ENCODE peak calls at places on chromosomes 13 and 19, in nine cellular contexts. One of them, this sample, is unnamed.

GRCh38 chr19:57961785-57962184 is 12.5 kb downstream of the C19orf18 start:
- DNase-seq in HepG2: no peak
- DNase-seq in WTC11: no peak
- DNase-seq in A549: no peak
- DNase-seq in endothelial cell of umbilical vein: no peak
- DNase-seq in HCT116: no peak
- DNase-seq in K562: no peak
- DNase-seq in SK-N-SH: no peak
- DNase-seq in H1: no peak
- DNase-seq in this sample: no peak

GRCh38 chr13:33868343-33868994 is 50.5 kb downstream of the RFC3 start:
- DNase-seq in HepG2: no peak
- DNase-seq in WTC11: no peak
- DNase-seq in A549: no peak
- DNase-seq in endothelial cell of umbilical vein: no peak
- DNase-seq in HCT116: no peak
- DNase-seq in K562: no peak
- DNase-seq in SK-N-SH: no peak
- DNase-seq in H1: no peak
- DNase-seq in this sample: peak; percentile 7

GRCh38 chr13:112586334-112586733 is 1.6 kb downstream of the TUBGCP3 start:
- DNase-seq in HepG2: no peak
- DNase-seq in WTC11: no peak
- DNase-seq in A549: no peak
- DNase-seq in endothelial cell of umbilical vein: no peak
- DNase-seq in HCT116: no peak
- DNase-seq in K562: no peak
- DNase-seq in SK-N-SH: no peak
- DNase-seq in H1: no peak
- DNase-seq in this sample: peak; percentile 24

GRCh38 chr13:72643339-72643989 is 84.0 kb downstream of the MZT1 start:
- DNase-seq in HepG2: peak; percentile 41
- DNase-seq in WTC11: peak; percentile 52
- DNase-seq in A549: peak; percentile 4
- DNase-seq in endothelial cell of umbilical vein: peak; percentile 58
- DNase-seq in HCT116: peak; percentile 33
- DNase-seq in K562: peak; percentile 9
- DNase-seq in SK-N-SH: peak; percentile 22
- DNase-seq in H1: peak; percentile 63
- DNase-seq in this sample: peak; percentile 59

GRCh38 chr19:32858559-32858958 is 11.0 kb downstream of the SLC7A9 start:
- DNase-seq in HepG2: no peak
- DNase-seq in WTC11: no peak
- DNase-seq in A549: no peak
- DNase-seq in endothelial cell of umbilical vein: no peak
- DNase-seq in HCT116: no peak
- DNase-seq in K562: no peak
- DNase-seq in SK-N-SH: no peak
- DNase-seq in H1: no peak
- DNase-seq in this sample: no peak

GRCh38 chr19:35209646-35210045 is 18.9 kb downstream of the FAM187B start:
- DNase-seq in HepG2: no peak
- DNase-seq in WTC11: no peak
- DNase-seq in A549: no peak
- DNase-seq in endothelial cell of umbilical vein: no peak
- DNase-seq in HCT116: no peak
- DNase-seq in K562: no peak
- DNase-seq in SK-N-SH: no peak
- DNase-seq in H1: no peak
- DNase-seq in this sample: no peak

GRCh38 chr13:103358245-103358932 is 292.2 kb upstream of the SLC10A2 start:
- DNase-seq in HepG2: no peak
- DNase-seq in WTC11: no peak
- DNase-seq in A549: no peak
- DNase-seq in endothelial cell of umbilical vein: no peak
- DNase-seq in HCT116: no peak
- DNase-seq in K562: no peak
- DNase-seq in SK-N-SH: no peak
- DNase-seq in H1: no peak
- DNase-seq in this sample: no peak

GRCh38 chr13:89029062-89029461 is 1357.9 kb downstream of the SLITRK5 start:
- DNase-seq in HepG2: no peak
- DNase-seq in WTC11: no peak
- DNase-seq in A549: no peak
- DNase-seq in endothelial cell of umbilical vein: no peak
- DNase-seq in HCT116: no peak
- DNase-seq in K562: no peak
- DNase-seq in SK-N-SH: no peak
- DNase-seq in H1: no peak
- DNase-seq in this sample: no peak

GRCh38 chr19:9323919-9324583 is at the start of gene ZNF559:
- DNase-seq in HepG2: peak; percentile 85
- DNase-seq in WTC11: peak; percentile 89
- DNase-seq in A549: peak; percentile 61
- DNase-seq in endothelial cell of umbilical vein: peak; percentile 98
- DNase-seq in HCT116: peak; percentile 89
- DNase-seq in K562: peak; percentile 97
- DNase-seq in SK-N-SH: peak; percentile 99
- DNase-seq in H1: peak; percentile 98
- DNase-seq in this sample: peak; percentile 100

GRCh38 chr13:74930402-74931165 is 551.4 kb downstream of the TBC1D4 start:
- DNase-seq in HepG2: no peak
- DNase-seq in WTC11: no peak
- DNase-seq in A549: no peak
- DNase-seq in endothelial cell of umbilical vein: peak; percentile 54
- DNase-seq in HCT116: no peak
- DNase-seq in K562: no peak
- DNase-seq in SK-N-SH: no peak
- DNase-seq in H1: no peak
- DNase-seq in this sample: no peak

GRCh38 chr13:34107814-34108213 is 289.9 kb downstream of the RFC3 start:
- DNase-seq in HepG2: no peak
- DNase-seq in WTC11: no peak
- DNase-seq in A549: no peak
- DNase-seq in endothelial cell of umbilical vein: no peak
- DNase-seq in HCT116: no peak
- DNase-seq in K562: no peak
- DNase-seq in SK-N-SH: no peak
- DNase-seq in H1: no peak
- DNase-seq in this sample: no peak

GRCh38 chr19:19214892-19215291 is 3.1 kb downstream of the NCAN start:
- DNase-seq in HepG2: peak; percentile 30
- DNase-seq in WTC11: peak; percentile 93
- DNase-seq in A549: no peak
- DNase-seq in endothelial cell of umbilical vein: peak; percentile 50
- DNase-seq in HCT116: no peak
- DNase-seq in K562: peak; percentile 80
- DNase-seq in SK-N-SH: no peak
- DNase-seq in H1: peak; percentile 100
- DNase-seq in this sample: peak; percentile 59

GRCh38 chr19:28330831-28331230 is 882.1 kb downstream of the UQCRFS1 start:
- DNase-seq in HepG2: no peak
- DNase-seq in WTC11: no peak
- DNase-seq in A549: no peak
- DNase-seq in endothelial cell of umbilical vein: peak; percentile 59
- DNase-seq in HCT116: no peak
- DNase-seq in K562: no peak
- DNase-seq in SK-N-SH: no peak
- DNase-seq in H1: no peak
- DNase-seq in this sample: no peak

GRCh38 chr13:97136418-97136817 is 85.7 kb upstream of the MBNL2 start:
- DNase-seq in HepG2: no peak
- DNase-seq in WTC11: no peak
- DNase-seq in A549: no peak
- DNase-seq in endothelial cell of umbilical vein: no peak
- DNase-seq in HCT116: no peak
- DNase-seq in K562: no peak
- DNase-seq in SK-N-SH: no peak
- DNase-seq in H1: no peak
- DNase-seq in this sample: no peak

GRCh38 chr13:19713186-19713965 is 69.4 kb downstream of the PSPC1 start:
- DNase-seq in HepG2: no peak
- DNase-seq in WTC11: no peak
- DNase-seq in A549: no peak
- DNase-seq in endothelial cell of umbilical vein: peak; percentile 40
- DNase-seq in HCT116: no peak
- DNase-seq in K562: no peak
- DNase-seq in SK-N-SH: no peak
- DNase-seq in H1: no peak
- DNase-seq in this sample: peak; percentile 50

GRCh38 chr19:47427241-47428176 is 8.2 kb upstream of the MEIS3 start:
- DNase-seq in HepG2: peak; percentile 33
- DNase-seq in WTC11: peak; percentile 94
- DNase-seq in A549: peak; percentile 93
- DNase-seq in endothelial cell of umbilical vein: peak; percentile 55
- DNase-seq in HCT116: peak; percentile 44
- DNase-seq in K562: peak; percentile 80
- DNase-seq in SK-N-SH: peak; percentile 86
- DNase-seq in H1: peak; percentile 98
- DNase-seq in this sample: peak; percentile 90

GRCh38 chr19:56333506-56333905 is 18.9 kb upstream of the ZSCAN5A start:
- DNase-seq in HepG2: peak; percentile 67
- DNase-seq in WTC11: peak; percentile 37
- DNase-seq in A549: peak; percentile 43
- DNase-seq in endothelial cell of umbilical vein: peak; percentile 69
- DNase-seq in HCT116: peak; percentile 48
- DNase-seq in K562: peak; percentile 52
- DNase-seq in SK-N-SH: peak; percentile 64
- DNase-seq in H1: peak; percentile 49
- DNase-seq in this sample: peak; percentile 60

DNA sequence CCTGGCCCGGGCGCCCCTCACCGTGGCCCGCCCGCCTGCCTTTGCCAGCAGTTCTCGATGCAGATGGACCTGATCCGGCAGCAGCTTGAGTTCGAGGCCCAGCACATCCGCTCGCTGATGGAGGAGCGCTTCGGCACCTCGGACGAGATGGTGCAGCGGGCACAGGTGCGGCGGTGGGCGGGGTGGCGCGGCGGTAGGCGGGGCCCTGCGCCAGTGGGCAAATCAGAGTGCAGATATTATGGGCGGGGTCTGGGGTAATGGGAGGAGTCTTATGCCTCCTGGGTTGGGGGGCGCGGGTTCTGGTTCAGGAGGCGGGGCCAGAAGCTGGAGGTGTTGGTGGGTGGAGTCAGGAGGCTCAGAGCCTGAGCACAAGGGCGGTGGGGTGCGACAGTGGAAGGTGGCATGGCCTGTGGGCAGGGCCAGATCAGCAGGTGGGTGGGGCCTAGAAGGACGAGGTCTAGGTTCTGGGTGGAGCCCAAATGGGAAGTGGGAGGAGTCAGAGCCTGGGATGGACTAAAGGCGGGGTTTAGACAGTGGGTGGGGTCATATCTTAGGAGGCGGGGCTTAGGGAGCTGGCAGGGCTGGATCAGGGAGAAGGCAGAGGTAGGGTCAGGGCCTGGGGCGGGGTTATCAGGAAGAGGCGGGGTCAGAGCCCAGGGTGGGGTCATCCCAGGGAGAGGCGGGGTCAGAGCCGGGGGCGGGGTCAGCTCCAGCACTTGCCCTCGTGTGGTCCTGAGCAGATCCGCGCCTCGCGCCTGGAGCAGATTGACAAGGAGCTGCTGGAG is 5.6 kb downstream of the APC2 start:
- DNase-seq in HepG2: peak; percentile 76
- DNase-seq in WTC11: peak; percentile 99
- DNase-seq in A549: peak; percentile 56
- DNase-seq in endothelial cell of umbilical vein: peak; percentile 53
- DNase-seq in HCT116: peak; percentile 97
- DNase-seq in K562: peak; percentile 97
- DNase-seq in SK-N-SH: peak; percentile 94
- DNase-seq in H1: peak; percentile 97
- DNase-seq in this sample: no peak
- TF ChIP-seq MAX in HepG2: peak; percentile 54
- TF ChIP-seq MAX in WTC11: peak; percentile 38
- TF ChIP-seq MAX in A549: no peak
- TF ChIP-seq MAX in endothelial cell of umbilical vein: no peak
- TF ChIP-seq MAX in HCT116: peak; percentile 46
- TF ChIP-seq MAX in K562: peak; percentile 37
- TF ChIP-seq MAX in SK-N-SH: no peak
- TF ChIP-seq MAX in H1: peak; percentile 67
- TF ChIP-seq MAX in this sample: no peak

GRCh38 chr19:38735257-38735686 is 9.0 kb downstream of the CAPN12 start:
- DNase-seq in HepG2: no peak
- DNase-seq in WTC11: peak; percentile 70
- DNase-seq in A549: peak; percentile 69
- DNase-seq in endothelial cell of umbilical vein: no peak
- DNase-seq in HCT116: no peak
- DNase-seq in K562: peak; percentile 63
- DNase-seq in SK-N-SH: peak; percentile 81
- DNase-seq in H1: peak; percentile 82
- DNase-seq in this sample: no peak
- TF ChIP-seq MAX in HepG2: no peak
- TF ChIP-seq MAX in WTC11: peak; percentile 24
- TF ChIP-seq MAX in A549: peak; percentile 53
- TF ChIP-seq MAX in endothelial cell of umbilical vein: no peak
- TF ChIP-seq MAX in HCT116: no peak
- TF ChIP-seq MAX in K562: no peak
- TF ChIP-seq MAX in SK-N-SH: no peak
- TF ChIP-seq MAX in H1: peak; percentile 62
- TF ChIP-seq MAX in this sample: no peak

DNA sequence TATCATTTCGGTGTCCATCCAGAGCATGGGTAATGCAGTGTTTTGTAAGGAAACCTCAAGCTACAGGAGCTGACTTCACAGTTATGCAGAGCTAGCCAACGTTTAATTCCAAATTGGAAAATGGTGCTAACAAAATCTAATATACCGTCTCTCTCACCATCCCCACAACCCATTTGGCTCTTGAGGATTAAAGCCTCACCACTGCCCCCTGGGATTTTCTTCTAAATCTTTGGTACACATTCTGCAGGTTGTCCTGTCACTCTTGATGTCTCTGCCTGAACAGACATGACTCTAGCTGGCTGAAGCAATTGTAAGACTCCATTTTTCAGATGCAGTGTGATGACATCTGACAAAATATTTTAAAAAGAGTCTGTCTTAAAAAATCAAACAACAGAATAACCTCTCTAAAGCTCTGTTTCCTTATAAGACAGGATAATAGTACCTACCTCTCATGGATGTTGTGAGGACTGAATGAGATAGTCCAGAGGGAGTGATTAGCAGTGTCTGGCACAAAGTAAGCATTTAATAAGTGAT is 451.8 kb downstream of the SUCLA2 start:
- DNase-seq in HepG2: no peak
- DNase-seq in WTC11: no peak
- DNase-seq in A549: no peak
- DNase-seq in endothelial cell of umbilical vein: no peak
- DNase-seq in HCT116: no peak
- DNase-seq in K562: no peak
- DNase-seq in SK-N-SH: no peak
- DNase-seq in H1: no peak
- DNase-seq in this sample: no peak
- TF ChIP-seq MAX in HepG2: no peak
- TF ChIP-seq MAX in WTC11: no peak
- TF ChIP-seq MAX in A549: no peak
- TF ChIP-seq MAX in endothelial cell of umbilical vein: no peak
- TF ChIP-seq MAX in HCT116: no peak
- TF ChIP-seq MAX in K562: no peak
- TF ChIP-seq MAX in SK-N-SH: no peak
- TF ChIP-seq MAX in H1: no peak
- TF ChIP-seq MAX in this sample: no peak

DNA sequence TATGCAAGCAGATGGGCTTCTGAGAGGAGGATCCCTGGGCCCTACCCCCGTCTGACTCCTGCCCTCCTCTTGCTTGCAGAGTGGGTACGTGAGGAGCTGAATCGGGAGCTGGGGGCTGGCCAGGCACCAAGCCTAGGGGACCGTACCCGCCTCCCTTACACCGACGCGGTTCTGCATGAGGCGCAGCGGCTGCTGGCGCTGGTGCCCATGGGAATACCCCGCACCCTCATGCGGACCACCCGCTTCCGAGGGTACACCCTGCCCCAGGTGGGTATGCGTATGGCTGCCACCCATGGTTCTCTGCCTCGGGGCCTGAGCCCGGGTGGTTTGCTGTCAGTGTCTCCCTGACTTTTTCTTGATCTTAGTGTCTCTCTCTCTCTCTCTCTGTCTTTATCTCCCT is 10.4 kb downstream of the CYP2S1 start:
- DNase-seq in HepG2: no peak
- DNase-seq in WTC11: no peak
- DNase-seq in A549: no peak
- DNase-seq in endothelial cell of umbilical vein: no peak
- DNase-seq in HCT116: no peak
- DNase-seq in K562: no peak
- DNase-seq in SK-N-SH: no peak
- DNase-seq in H1: no peak
- DNase-seq in this sample: no peak
- TF ChIP-seq MAX in HepG2: no peak
- TF ChIP-seq MAX in WTC11: no peak
- TF ChIP-seq MAX in A549: no peak
- TF ChIP-seq MAX in endothelial cell of umbilical vein: no peak
- TF ChIP-seq MAX in HCT116: no peak
- TF ChIP-seq MAX in K562: no peak
- TF ChIP-seq MAX in SK-N-SH: no peak
- TF ChIP-seq MAX in H1: no peak
- TF ChIP-seq MAX in this sample: no peak

This sample was measured in NB4.